ENCODE peak calls at places on chromosomes 7 and 10, in seven cellular contexts. I is endothelial cell of umbilical vein, G is cardiac fibroblast, V is kidney, Z is colonic mucosa, D is AG04449, X is tibial artery. Q is an unnamed sample.

GRCh38 chr10:14648936-14649335 is 125.8 kb downstream of the FAM107B start:
- DNase-seq in D (no peak), V (no peak), Z (no peak), X (no peak), I (no peak), G (no peak), Q (no peak)

GRCh38 chr10:80528185-80528700 is 9.5 kb upstream of the SH2D4B start:
- DNase-seq in V (no peak), X (no peak), D (no peak), I (no peak), G (no peak), Z (no peak), Q (no peak)

GRCh38 chr7:134514663-134515062 is 12.7 kb upstream of the AKR1B10 start:
- DNase-seq in Z (peak), D (peak), G (peak), I (peak), X (no peak), V (no peak), Q (peak)

GRCh38 chr10:6659451-6659850 is 79.4 kb upstream of the PRKCQ start:
- DNase-seq in Z (no peak), X (no peak), G (no peak), V (no peak), D (no peak), I (no peak), Q (no peak)

GRCh38 chr7:30848121-30848855 is 63.4 kb upstream of the AQP1 start:
- DNase-seq in D (no peak), G (no peak), X (peak), I (peak), Z (no peak), V (no peak), Q (no peak)

GRCh38 chr7:49791089-49791741 is 17.8 kb downstream of the VWC2 start:
- DNase-seq in Z (peak), D (no peak), X (no peak), V (no peak), I (no peak), G (no peak), Q (no peak)

GRCh38 chr7:35353481-35353880 is 99.6 kb upstream of the TBX20 start:
- DNase-seq in V (no peak), G (no peak), X (no peak), D (no peak), I (no peak), Z (no peak), Q (no peak)

GRCh38 chr7:48154792-48155413 is 16.4 kb upstream of the ABCA13 start:
- DNase-seq in I (peak), V (no peak), X (no peak), Z (peak), D (no peak), G (peak), Q (peak)

GRCh38 chr7:103772171-103772570 is 217.3 kb downstream of the RELN start:
- DNase-seq in Z (no peak), I (no peak), D (no peak), V (no peak), X (no peak), G (no peak), Q (no peak)

GRCh38 chr10:103095005-103095404 is 98.1 kb downstream of the NT5C2 start:
- DNase-seq in X (no peak), I (no peak), D (no peak), G (no peak), Z (no peak), V (no peak), Q (no peak)

GRCh38 chr10:119783665-119784027 is 57.8 kb downstream of the INPP5F start:
- DNase-seq in G (no peak), D (no peak), X (no peak), Z (no peak), V (no peak), I (peak), Q (no peak)

GRCh38 chr7:142685877-142686508 is 63.3 kb upstream of the PRSS1 start:
- DNase-seq in X (no peak), G (no peak), Z (no peak), V (no peak), I (no peak), D (no peak), Q (no peak)

GRCh38 chr7:42025635-42026375 is 211.2 kb downstream of the GLI3 start:
- DNase-seq in X (no peak), I (no peak), G (no peak), Z (no peak), V (no peak), D (no peak), Q (no peak)

GRCh38 chr7:2116903-2117680 is 115.7 kb downstream of the MAD1L1 start:
- DNase-seq in V (no peak), D (no peak), Z (no peak), G (no peak), X (peak), I (peak), Q (peak)

GRCh38 chr7:93442478-93443224 is 131.9 kb downstream of the CALCR start:
- DNase-seq in Z (peak), G (peak), I (peak), X (no peak), D (no peak), V (no peak), Q (peak)

GRCh38 chr10:1270906-1271305 is 214.7 kb downstream of the WDR37 start:
- DNase-seq in I (no peak), Z (no peak), G (no peak), D (no peak), V (no peak), X (peak), Q (no peak)

GRCh38 chr10:97726636-97727178 is 10.2 kb upstream of the ZFYVE27 start:
- DNase-seq in V (no peak), D (no peak), Z (peak), X (no peak), I (peak), G (peak), Q (peak)

GRCh38 chr10:33155720-33156638 is 178.5 kb downstream of the NRP1 start:
- DNase-seq in Z (no peak), I (no peak), D (no peak), X (no peak), G (peak), V (no peak), Q (peak)

GRCh38 chr7:50332241-50333176 is 28.0 kb downstream of the IKZF1 start:
- DNase-seq in V (no peak), Z (no peak), G (no peak), X (no peak), D (no peak), I (no peak), Q (no peak)

GRCh38 chr10:31134303-31134928 is 102.8 kb upstream of the ZNF438 start:
- DNase-seq in V (no peak), I (peak), X (peak), G (peak), Z (no peak), D (no peak), Q (peak)

GRCh38 chr10:604716-605631 is 84.5 kb downstream of the DIP2C start:
- DNase-seq in G (no peak), Z (no peak), D (no peak), I (no peak), V (no peak), X (no peak), Q (no peak)

GRCh38 chr7:128373588-128373987 is 12.1 kb upstream of the PRRT4 start:
- DNase-seq in I (no peak), Z (no peak), V (no peak), D (no peak), G (no peak), X (no peak), Q (no peak)

GRCh38 chr7:29865526-29865925 is 59.2 kb downstream of the WIPF3 start:
- DNase-seq in V (no peak), I (peak), D (peak), Z (no peak), G (peak), X (peak), Q (peak)

DNA sequence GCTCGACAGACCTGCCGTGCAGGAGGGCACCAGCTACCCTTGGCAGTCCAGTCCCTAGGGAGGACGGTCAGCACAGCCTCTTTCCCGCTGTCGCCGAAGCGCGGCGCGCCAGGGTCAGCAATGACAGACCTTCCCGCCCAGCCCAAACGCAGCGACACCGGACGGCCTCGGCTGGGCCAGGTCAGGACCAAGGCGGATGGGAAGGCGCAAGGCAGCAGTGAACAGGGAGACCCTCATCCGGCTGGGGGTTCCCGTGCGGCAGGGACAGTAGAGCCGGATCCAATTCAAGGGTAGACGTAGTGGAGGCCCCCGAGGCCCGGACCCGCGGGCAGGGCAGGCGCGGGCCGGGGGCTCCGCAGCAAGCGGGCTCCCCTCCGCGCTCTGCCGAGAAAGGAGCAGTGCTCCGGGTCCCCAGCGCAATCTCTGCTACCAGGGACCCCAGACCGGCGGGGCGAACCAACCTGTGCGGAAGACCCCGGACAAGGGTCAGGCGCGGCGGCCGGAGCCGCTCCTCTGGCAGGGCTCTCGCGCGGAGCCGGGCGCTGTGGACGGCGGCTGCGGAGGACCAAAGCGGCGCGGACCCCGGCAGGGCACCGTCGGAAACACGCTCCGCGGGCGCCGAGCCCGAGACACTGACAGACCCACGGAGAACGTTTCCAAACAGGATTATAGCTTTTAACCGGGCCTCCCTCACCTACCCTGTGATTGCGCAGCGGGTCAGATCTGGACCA is at the start of gene SEC31B:
- DNase-seq in I (peak), D (no peak), X (peak), V (peak), Z (peak), G (no peak), Q (no peak)
- H3K4me3 ChIP-seq in I (no peak), D (peak), X (peak), V (peak), Z (peak), G (peak), Q (peak)

DNA sequence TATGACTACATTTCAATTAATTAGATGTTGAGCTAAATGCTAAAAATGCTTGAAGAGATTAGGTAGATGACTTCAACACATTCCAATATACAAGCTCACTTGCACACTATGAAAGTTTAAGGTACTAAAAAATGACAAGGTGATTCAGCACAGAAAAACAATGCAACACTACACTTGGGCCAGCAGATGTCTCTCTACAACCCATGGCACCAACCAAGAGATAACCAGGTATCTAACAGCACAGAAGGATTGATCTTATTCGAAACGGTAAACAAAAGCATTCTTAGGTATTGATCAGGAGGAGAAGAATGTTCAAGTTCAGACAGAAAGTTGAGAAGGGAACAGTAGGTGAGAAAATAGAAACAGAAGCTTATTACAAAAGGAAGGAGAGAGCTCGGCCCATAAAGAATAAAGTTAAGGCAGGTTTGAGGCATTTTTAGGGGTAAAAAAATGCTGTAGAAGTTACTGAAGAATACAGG is 248.2 kb upstream of the KLF14 start:
- DNase-seq in V (no peak), G (peak), D (no peak), X (no peak), Z (no peak), I (peak), Q (peak)
- TF ChIP-seq CTCF in V (peak), G (peak), D (peak), X (peak), Z (peak), I (peak), Q (peak)

GRCh38 chr7:132865366-132865765 is 216.5 kb downstream of the CHCHD3 start:
- DNase-seq in X (no peak), G (no peak), I (peak), Z (no peak), V (no peak), D (no peak), Q (no peak)

GRCh38 chr7:132866551-132866950 is 215.3 kb downstream of the CHCHD3 start:
- DNase-seq in I (no peak), G (no peak), D (no peak), Z (no peak), V (no peak), X (no peak), Q (no peak)

GRCh38 chr7:132861940-132862554 is 219.8 kb downstream of the CHCHD3 start:
- DNase-seq in D (no peak), Z (no peak), G (no peak), V (no peak), I (no peak), X (no peak), Q (no peak)

GRCh38 chr7:132869166-132869861 is 212.6 kb downstream of the CHCHD3 start:
- DNase-seq in D (no peak), G (no peak), X (no peak), V (no peak), Z (no peak), I (no peak), Q (no peak)

DNA sequence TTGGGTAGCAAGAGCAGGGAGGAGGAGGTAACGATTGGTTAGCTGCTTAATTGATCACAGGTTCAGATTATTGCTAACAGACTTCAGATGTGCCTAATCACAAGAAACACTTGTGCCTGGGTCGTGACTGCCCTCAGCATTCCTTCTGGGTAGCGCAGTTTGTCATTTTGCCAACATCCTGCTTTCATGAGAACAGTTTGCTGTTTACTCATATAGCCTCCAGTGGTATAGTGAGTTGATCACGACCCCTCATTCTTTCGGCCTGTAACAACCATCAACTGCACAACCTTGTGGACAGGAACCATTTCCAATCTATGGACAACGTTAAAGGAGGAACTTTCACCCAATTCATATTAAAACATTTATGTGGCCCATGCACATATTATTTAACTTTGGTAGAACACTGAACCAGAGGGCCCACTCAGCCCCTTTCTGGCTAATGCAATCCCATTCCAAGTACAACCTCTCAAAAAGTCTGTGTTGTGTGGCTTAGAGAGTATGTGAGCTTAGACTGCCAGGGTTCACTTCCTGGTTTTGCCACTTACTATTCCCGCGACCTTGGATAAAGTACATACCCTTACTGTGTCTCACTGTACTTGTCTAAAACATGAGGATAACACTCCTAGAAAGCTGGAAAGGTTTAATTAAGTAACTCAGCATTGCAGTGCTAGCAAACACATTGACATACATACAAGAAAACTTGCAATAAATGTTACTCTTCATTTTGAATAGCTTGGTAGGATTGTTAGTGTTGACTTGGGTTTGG is 215.9 kb downstream of the CHCHD3 start:
- DNase-seq in I (peak), X (no peak), Z (no peak), G (peak), V (no peak), D (peak), Q (peak)
- H3K4me3 ChIP-seq in I (no peak), X (no peak), Z (no peak), G (no peak), V (no peak), D (no peak), Q (no peak)

DNA sequence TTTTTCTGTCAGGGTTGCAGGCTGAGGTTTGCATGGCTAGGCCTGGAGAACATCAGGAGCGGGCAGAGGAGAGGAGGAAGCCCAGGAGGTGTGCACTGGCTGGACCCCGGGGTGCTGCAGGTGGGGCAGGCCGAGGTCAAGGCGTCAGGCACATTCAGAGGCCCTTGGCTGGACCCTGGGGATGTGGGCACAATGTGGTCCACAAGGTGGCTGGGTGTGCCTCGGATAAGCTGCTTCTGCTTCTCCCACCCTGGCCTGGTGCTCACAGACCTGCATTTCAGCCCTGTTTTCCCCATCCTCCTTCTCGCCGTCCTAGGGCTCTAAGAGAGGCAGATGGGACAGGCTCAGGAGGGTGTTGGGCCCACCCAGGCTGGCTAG is 108.2 kb downstream of the ADCY1 start:
- DNase-seq in V (no peak), I (no peak), Z (peak), X (peak), G (no peak), D (no peak), Q (no peak)
- TF ChIP-seq CTCF in V (no peak), I (no peak), Z (no peak), X (no peak), G (no peak), D (no peak), Q (no peak)

GRCh38 chr10:86401588-86402282 is 35.1 kb upstream of the GRID1 start:
- DNase-seq in I (no peak), G (peak), D (no peak), Z (no peak), V (peak), X (no peak), Q (no peak)
- H3K4me3 ChIP-seq in I (no peak), G (peak), D (peak), Z (peak), V (peak), X (peak), Q (peak)

DNA sequence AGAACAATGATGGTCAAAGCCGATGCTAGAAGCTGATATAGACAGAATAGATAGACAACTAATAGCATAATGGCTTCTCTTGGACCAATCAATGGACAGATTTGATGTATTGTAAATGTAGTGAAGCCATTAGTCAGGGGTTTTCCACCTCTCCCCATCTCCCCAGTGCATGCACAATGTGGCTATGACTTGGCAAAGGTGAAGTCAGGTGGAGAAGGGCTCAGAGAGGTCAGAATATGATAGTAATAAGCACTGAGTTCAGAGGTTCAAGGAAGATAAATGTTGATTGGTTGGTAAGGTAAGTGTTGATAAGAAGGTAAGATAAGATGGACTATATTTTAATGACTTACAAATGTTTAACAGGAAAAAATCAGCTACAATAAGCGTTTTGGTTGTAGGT is 28.5 kb downstream of the BLNK start:
- DNase-seq in D (no peak), X (no peak), V (no peak), G (no peak), Z (no peak), I (no peak), Q (no peak)
- TF ChIP-seq CTCF in D (no peak), X (no peak), V (no peak), G (no peak), Z (no peak), I (no peak), Q (no peak)

DNA sequence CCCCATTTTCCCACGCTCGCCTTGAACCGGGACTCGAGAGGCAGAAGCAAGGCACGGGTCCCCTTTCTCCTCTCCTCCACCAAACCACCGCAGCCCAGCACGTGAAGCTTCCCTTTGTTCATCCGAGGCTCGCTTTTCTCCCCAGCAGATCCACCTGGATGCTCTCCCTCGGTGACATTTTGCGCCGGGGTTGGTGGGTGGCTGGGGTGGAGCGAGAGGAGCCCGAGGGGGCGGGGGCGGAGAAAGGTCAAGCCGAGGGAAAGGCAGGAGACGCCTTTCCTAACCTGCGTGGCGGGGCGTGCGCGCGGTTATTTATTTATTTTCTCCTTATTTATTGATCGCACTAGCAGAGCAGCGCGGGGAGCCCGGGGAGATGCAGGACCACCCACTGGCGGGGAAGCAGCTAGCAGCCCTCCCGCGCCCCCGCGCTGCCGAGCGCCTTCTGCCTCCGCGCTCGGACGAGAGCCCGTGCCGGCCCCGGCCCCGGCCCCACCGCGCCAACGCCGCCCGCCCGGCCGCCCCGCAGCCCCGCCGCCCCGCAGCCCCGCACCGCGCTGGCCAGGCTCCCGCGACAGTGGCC is at the start of gene KCND2:
- DNase-seq in I (no peak), G (no peak), X (no peak), D (no peak), V (peak), Z (no peak), Q (peak)
- H3K4me3 ChIP-seq in I (peak), G (peak), X (peak), D (peak), V (peak), Z (peak), Q (peak)

Q was measured in fibroblast of pulmonary artery.